ENCODE peak calls at places on chromosomes 12 and 14, in four cellular contexts. One of them, this sample, is unnamed.

GRCh38 chr14:101377069-101377468 is 184.2 kb upstream of the DIO3 start:
- DNase-seq in IMR-90: no peak
- DNase-seq in K562: no peak
- DNase-seq in GM12878: no peak
- DNase-seq in this sample: no peak

GRCh38 chr14:103398427-103399195 is 13.4 kb downstream of the MARK3 start:
- DNase-seq in IMR-90: peak
- DNase-seq in K562: no peak
- DNase-seq in GM12878: no peak
- DNase-seq in this sample: peak

GRCh38 chr14:23468704-23469126 is 788 bp upstream of the NGDN start:
- DNase-seq in IMR-90: no peak
- DNase-seq in K562: no peak
- DNase-seq in GM12878: no peak
- DNase-seq in this sample: no peak

GRCh38 chr14:32022938-32023466 is 54.1 kb upstream of the ARHGAP5 start:
- DNase-seq in IMR-90: no peak
- DNase-seq in K562: no peak
- DNase-seq in GM12878: no peak
- DNase-seq in this sample: no peak

GRCh38 chr12:31491819-31492598 is 98.9 kb downstream of the DENND5B start:
- DNase-seq in IMR-90: peak
- DNase-seq in K562: no peak
- DNase-seq in GM12878: no peak
- DNase-seq in this sample: peak

GRCh38 chr14:102317564-102318248 is 1.8 kb upstream of the ZNF839 start:
- DNase-seq in IMR-90: no peak
- DNase-seq in K562: no peak
- DNase-seq in GM12878: no peak
- DNase-seq in this sample: peak

GRCh38 chr14:101019541-101019940 is 116.0 kb upstream of the RTL1 start:
- DNase-seq in IMR-90: no peak
- DNase-seq in K562: peak
- DNase-seq in GM12878: no peak
- DNase-seq in this sample: no peak

GRCh38 chr14:72463291-72463866 is 430.5 kb downstream of the DPF3 start:
- DNase-seq in IMR-90: peak
- DNase-seq in K562: no peak
- DNase-seq in GM12878: no peak
- DNase-seq in this sample: no peak

GRCh38 chr12:32431025-32431424 is 31.7 kb downstream of the FGD4 start:
- DNase-seq in IMR-90: no peak
- DNase-seq in K562: no peak
- DNase-seq in GM12878: no peak
- DNase-seq in this sample: no peak

GRCh38 chr14:104731249-104731924 is 7.4 kb downstream of the ADSS1 start:
- DNase-seq in IMR-90: no peak
- DNase-seq in K562: peak
- DNase-seq in GM12878: no peak
- DNase-seq in this sample: no peak

GRCh38 chr14:95156153-95156764 is 1.1 kb downstream of the DICER1 start:
- DNase-seq in IMR-90: peak
- DNase-seq in K562: no peak
- DNase-seq in GM12878: no peak
- DNase-seq in this sample: peak

GRCh38 chr12:30764251-30764650 is 9.5 kb upstream of the CAPRIN2 start:
- DNase-seq in IMR-90: no peak
- DNase-seq in K562: no peak
- DNase-seq in GM12878: no peak
- DNase-seq in this sample: no peak

GRCh38 chr12:661720-662486 is 1.3 kb downstream of the NINJ2 start:
- DNase-seq in IMR-90: no peak
- DNase-seq in K562: no peak
- DNase-seq in GM12878: no peak
- DNase-seq in this sample: no peak

GRCh38 chr12:1473418-1473817 is 121.0 kb downstream of the FBXL14 start:
- DNase-seq in IMR-90: no peak
- DNase-seq in K562: no peak
- DNase-seq in GM12878: no peak
- DNase-seq in this sample: peak

GRCh38 chr12:1875608-1876007 is 42.8 kb downstream of the CACNA2D4 start:
- DNase-seq in IMR-90: no peak
- DNase-seq in K562: no peak
- DNase-seq in GM12878: no peak
- DNase-seq in this sample: no peak

GRCh38 chr14:81555051-81555450 is 21.4 kb upstream of the SEL1L start:
- DNase-seq in IMR-90: no peak
- DNase-seq in K562: no peak
- DNase-seq in GM12878: no peak
- DNase-seq in this sample: no peak

GRCh38 chr12:6375269-6376078 is at the start of gene SCNN1A:
- DNase-seq in IMR-90: no peak
- DNase-seq in K562: no peak
- DNase-seq in GM12878: no peak
- DNase-seq in this sample: no peak

GRCh38 chr12:117100251-117100650 is 1.0 kb upstream of the TESC start:
- DNase-seq in IMR-90: peak
- DNase-seq in K562: peak
- DNase-seq in GM12878: no peak
- DNase-seq in this sample: no peak

GRCh38 chr14:87864356-87865230 is 128.4 kb downstream of the GALC start:
- DNase-seq in IMR-90: no peak
- DNase-seq in K562: no peak
- DNase-seq in GM12878: no peak
- DNase-seq in this sample: no peak

GRCh38 chr12:47835831-47836155 is 16.1 kb upstream of the HDAC7 start:
- DNase-seq in IMR-90: no peak
- DNase-seq in K562: no peak
- DNase-seq in GM12878: no peak
- DNase-seq in this sample: no peak

GRCh38 chr12:65004270-65004669 is 116.8 kb downstream of the WIF1 start:
- DNase-seq in IMR-90: no peak
- DNase-seq in K562: no peak
- DNase-seq in GM12878: no peak
- DNase-seq in this sample: no peak

GRCh38 chr14:99241314-99242035 is 30.5 kb downstream of the BCL11B start:
- DNase-seq in IMR-90: no peak
- DNase-seq in K562: no peak
- DNase-seq in GM12878: no peak
- DNase-seq in this sample: no peak

GRCh38 chr14:99098199-99098598 is 173.8 kb downstream of the BCL11B start:
- DNase-seq in IMR-90: no peak
- DNase-seq in K562: no peak
- DNase-seq in GM12878: no peak
- DNase-seq in this sample: no peak

GRCh38 chr14:105863296-105864108 is 337.1 kb downstream of the TMEM121 start:
- DNase-seq in IMR-90: no peak
- DNase-seq in K562: no peak
- DNase-seq in GM12878: no peak
- DNase-seq in this sample: no peak

GRCh38 chr12:102399653-102400052 is 80.7 kb downstream of the IGF1 start:
- DNase-seq in IMR-90: no peak
- DNase-seq in K562: no peak
- DNase-seq in GM12878: no peak
- DNase-seq in this sample: no peak

GRCh38 chr12:123767613-123768012 is 5.5 kb downstream of the DNAH10 start:
- DNase-seq in IMR-90: no peak
- DNase-seq in K562: no peak
- DNase-seq in GM12878: peak
- DNase-seq in this sample: no peak

GRCh38 chr12:119008691-119009221 is 27.4 kb downstream of the SRRM4 start:
- DNase-seq in IMR-90: no peak
- DNase-seq in K562: no peak
- DNase-seq in GM12878: no peak
- DNase-seq in this sample: no peak

GRCh38 chr12:104426926-104427546 is 29.7 kb upstream of the CHST11 start:
- DNase-seq in IMR-90: peak
- DNase-seq in K562: no peak
- DNase-seq in GM12878: no peak
- DNase-seq in this sample: no peak

GRCh38 chr14:60655898-60656754 is 6.8 kb upstream of the SIX1 start:
- DNase-seq in IMR-90: peak
- DNase-seq in K562: no peak
- DNase-seq in GM12878: no peak
- DNase-seq in this sample: no peak

GRCh38 chr14:60656755-60657608 is 7.7 kb upstream of the SIX1 start:
- DNase-seq in IMR-90: peak
- DNase-seq in K562: no peak
- DNase-seq in GM12878: peak
- DNase-seq in this sample: peak

GRCh38 chr14:60658909-60659585 is 9.8 kb upstream of the SIX1 start:
- DNase-seq in IMR-90: peak
- DNase-seq in K562: no peak
- DNase-seq in GM12878: no peak
- DNase-seq in this sample: no peak

GRCh38 chr14:60658116-60658515 is 8.8 kb upstream of the SIX1 start:
- DNase-seq in IMR-90: no peak
- DNase-seq in K562: no peak
- DNase-seq in GM12878: no peak
- DNase-seq in this sample: no peak

GRCh38 chr14:60657609-60657983 is 8.3 kb upstream of the SIX1 start:
- DNase-seq in IMR-90: no peak
- DNase-seq in K562: no peak
- DNase-seq in GM12878: no peak
- DNase-seq in this sample: no peak
- H3K9ac ChIP-seq in IMR-90: peak
- H3K9ac ChIP-seq in K562: no peak
- H3K9ac ChIP-seq in GM12878: peak
- H3K9ac ChIP-seq in this sample: peak

GRCh38 chr14:85596562-85596961 is 66.6 kb downstream of the FLRT2 start:
- DNase-seq in IMR-90: no peak
- DNase-seq in K562: no peak
- DNase-seq in GM12878: no peak
- DNase-seq in this sample: no peak

GRCh38 chr14:85599939-85600338 is 70.0 kb downstream of the FLRT2 start:
- DNase-seq in IMR-90: peak
- DNase-seq in K562: no peak
- DNase-seq in GM12878: no peak
- DNase-seq in this sample: no peak

GRCh38 chr14:85594217-85594616 is 64.3 kb downstream of the FLRT2 start:
- DNase-seq in IMR-90: no peak
- DNase-seq in K562: no peak
- DNase-seq in GM12878: no peak
- DNase-seq in this sample: no peak

GRCh38 chr14:85597701-85598100 is 67.8 kb downstream of the FLRT2 start:
- DNase-seq in IMR-90: no peak
- DNase-seq in K562: no peak
- DNase-seq in GM12878: no peak
- DNase-seq in this sample: no peak

DNA sequence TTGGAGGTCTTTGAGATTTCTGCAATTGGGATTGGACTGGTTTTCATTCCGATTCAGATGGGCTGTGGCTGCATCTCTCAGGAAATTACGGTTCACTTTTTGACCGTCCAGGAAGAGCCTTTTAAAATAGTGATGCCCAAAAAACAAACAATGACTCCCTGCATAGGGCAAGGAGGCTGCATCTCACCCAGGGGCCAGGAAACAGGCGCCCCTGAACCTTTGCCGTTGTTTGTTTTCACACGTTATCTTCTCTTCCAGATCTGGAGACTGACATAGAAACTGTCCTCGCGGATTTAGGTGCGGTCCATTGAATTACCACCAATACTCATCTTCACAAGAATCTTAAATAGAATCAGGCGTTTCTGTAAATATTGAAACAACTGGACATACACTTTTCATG is 66.0 kb downstream of the FLRT2 start:
- DNase-seq in IMR-90: no peak
- DNase-seq in K562: no peak
- DNase-seq in GM12878: no peak
- DNase-seq in this sample: no peak
- TF ChIP-seq FOS in IMR-90: no peak
- TF ChIP-seq FOS in K562: no peak
- TF ChIP-seq FOS in GM12878: no peak
- TF ChIP-seq FOS in this sample: no peak

DNA sequence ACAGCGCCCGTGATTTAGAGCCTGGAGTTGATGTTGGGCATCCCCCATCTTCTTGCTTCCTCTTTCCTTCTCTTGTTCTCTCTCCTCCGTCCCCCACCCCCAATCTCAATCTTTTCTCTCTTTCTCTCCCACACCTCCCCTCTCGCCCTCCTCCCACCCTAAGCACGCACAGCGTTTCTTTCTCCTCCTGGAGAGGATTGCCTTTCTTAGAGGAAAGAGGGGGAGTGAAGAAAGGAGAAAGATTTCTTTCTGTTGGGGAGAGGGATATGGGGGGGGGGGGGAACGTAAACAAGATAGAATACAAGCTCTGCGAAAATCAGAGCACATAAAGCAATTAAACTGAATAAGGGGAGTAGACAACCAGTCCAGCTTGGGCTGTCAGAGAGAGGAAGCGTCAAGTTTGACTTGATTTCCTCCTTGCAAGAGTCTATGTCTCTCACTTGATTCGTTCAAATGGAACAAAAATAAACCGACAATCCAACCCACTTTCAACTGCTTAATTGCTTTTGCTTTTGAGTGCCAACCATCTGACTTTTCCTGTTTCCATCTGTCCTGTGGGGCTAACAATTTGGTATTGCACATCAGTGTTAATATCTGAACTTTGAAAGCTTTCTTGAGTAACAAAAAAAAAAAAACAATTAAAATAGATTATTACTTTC is 852 bp downstream of the SYT1 start:
- DNase-seq in IMR-90: no peak
- DNase-seq in K562: no peak
- DNase-seq in GM12878: no peak
- DNase-seq in this sample: no peak
- H3K9ac ChIP-seq in IMR-90: no peak
- H3K9ac ChIP-seq in K562: no peak
- H3K9ac ChIP-seq in GM12878: no peak
- H3K9ac ChIP-seq in this sample: no peak

GRCh38 chr12:68901551-68901950 is 31.4 kb downstream of the CPM start:
- DNase-seq in IMR-90: no peak
- DNase-seq in K562: no peak
- DNase-seq in GM12878: no peak
- DNase-seq in this sample: no peak

GRCh38 chr12:68899251-68899771 is 33.7 kb downstream of the CPM start:
- DNase-seq in IMR-90: peak
- DNase-seq in K562: no peak
- DNase-seq in GM12878: no peak
- DNase-seq in this sample: no peak

GRCh38 chr12:68900241-68900640 is 32.7 kb downstream of the CPM start:
- DNase-seq in IMR-90: no peak
- DNase-seq in K562: no peak
- DNase-seq in GM12878: no peak
- DNase-seq in this sample: no peak

GRCh38 chr12:68903511-68903910 is 29.5 kb downstream of the CPM start:
- DNase-seq in IMR-90: no peak
- DNase-seq in K562: no peak
- DNase-seq in GM12878: no peak
- DNase-seq in this sample: no peak

DNA sequence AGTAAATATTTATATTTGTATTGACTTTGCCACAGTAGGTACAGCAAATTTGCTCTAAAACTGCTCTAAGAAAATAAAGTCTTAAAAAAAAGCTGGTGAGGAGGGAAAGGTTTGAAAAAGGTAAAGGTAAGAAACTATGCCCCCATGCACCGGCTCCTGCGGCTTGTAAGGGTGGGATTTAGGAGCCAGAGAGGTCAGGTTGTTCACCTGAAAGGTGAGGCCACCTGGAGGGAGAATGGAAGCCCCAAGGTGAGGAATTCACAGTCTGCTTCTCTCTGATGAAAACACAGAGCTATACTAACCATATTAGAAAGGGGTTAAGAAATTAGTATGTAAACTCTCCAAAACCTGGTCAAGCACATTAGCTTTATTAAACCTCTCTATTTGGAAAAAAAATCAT is 31.8 kb downstream of the CPM start:
- DNase-seq in IMR-90: no peak
- DNase-seq in K562: no peak
- DNase-seq in GM12878: no peak
- DNase-seq in this sample: no peak
- TF ChIP-seq FOS in IMR-90: no peak
- TF ChIP-seq FOS in K562: no peak
- TF ChIP-seq FOS in GM12878: no peak
- TF ChIP-seq FOS in this sample: no peak

This sample was measured in endothelial cell of umbilical vein.